ENCODE peak calls at places on chromosomes 4 and X, in nine cellular contexts. C is NCI-H2107; D is stimulated activated naive B cell treated with anti-CD40 and anti-IgM and Interleukin-4, amounts not matched to agents 10 μg/mL and 1 μg/mL and 100 μg/mL, for 72 hours; H is amygdala; P is NK-92 treated with Interleukin-12 subunit alpha and Interleukin-12 subunit beta, amount 100 ng/mL, for 24 hours; B is stimulated activated CD8-positive, alpha-beta memory T cell treated with anti-CD3 and anti-CD28 coated beads, Interleukin-7, amount 100 ng/mL, for 24 hours; J is immature natural killer cell; U is MM.1S; N is fibroblast of the aortic adventitia. S is an unnamed sample.

GRCh38 chrX:38649674-38650647 is 88.6 kb downstream of the TSPAN7 start:
- DNase-seq in C (no peak), P (no peak), U (no peak), D (no peak), B (no peak), J (no peak), N (no peak), H (no peak), S (no peak)

GRCh38 chr4:140935259-140935658 is 179.1 kb upstream of the TBC1D9 start:
- DNase-seq in B (no peak), P (no peak), U (no peak), N (peak; percentile 24), C (no peak), D (no peak), J (no peak), H (no peak), S (no peak)

GRCh38 chr4:37951465-37952352 is 8.5 kb upstream of the PTTG2 start:
- DNase-seq in B (no peak), D (no peak), H (no peak), N (no peak), C (no peak), J (no peak), U (no peak), P (no peak), S (no peak)

GRCh38 chr4:53598483-53598882 is 7.2 kb upstream of the LNX1 start:
- DNase-seq in H (no peak), J (no peak), U (no peak), B (no peak), D (no peak), P (no peak), N (no peak), C (no peak), S (no peak)

GRCh38 chrX:101774340-101774739 is 114.7 kb upstream of the ARMCX2 start:
- DNase-seq in D (no peak), J (no peak), N (no peak), P (no peak), H (no peak), C (no peak), B (no peak), U (peak; percentile 84), S (no peak)

GRCh38 chr4:575281-576141 is 584 bp downstream of the TMEM271 start:
- DNase-seq in D (no peak), P (no peak), C (no peak), H (no peak), N (peak; percentile 48), U (no peak), B (no peak), J (peak; percentile 1), S (no peak)

GRCh38 chrX:31336419-31336818 is 264.6 kb upstream of the FTHL17 start:
- DNase-seq in H (no peak), U (no peak), B (no peak), D (no peak), J (no peak), C (no peak), P (no peak), N (no peak), S (no peak)

GRCh38 chr4:139015948-139016451 is 419 bp downstream of the NOCT start:
- DNase-seq in B (peak; percentile 12), D (no peak), P (peak; percentile 58), N (peak; percentile 40), C (no peak), U (peak; percentile 66), J (no peak), H (peak; percentile 18), S (peak; percentile 9)

GRCh38 chr4:145195167-145195952 is 15.0 kb upstream of the OTUD4 start:
- DNase-seq in N (no peak), P (no peak), C (no peak), U (peak; percentile 70), J (no peak), H (no peak), B (no peak), D (no peak), S (no peak)

GRCh38 chr4:108943971-108944370 is 181.1 kb upstream of the ETNPPL start:
- DNase-seq in J (no peak), P (no peak), C (no peak), U (no peak), D (no peak), H (no peak), N (peak; percentile 3), B (no peak), S (no peak)

GRCh38 chr4:154743683-154744340 is at the start of gene LRAT:
- DNase-seq in H (no peak), P (no peak), D (no peak), U (no peak), J (no peak), N (no peak), C (peak; percentile 1), B (peak; percentile 0), S (no peak)

GRCh38 chr4:31236635-31237173 is 516.5 kb downstream of the PCDH7 start:
- DNase-seq in U (no peak), B (no peak), N (peak; percentile 91), C (no peak), D (no peak), P (no peak), H (no peak), J (no peak), S (no peak)

GRCh38 chr4:3270141-3270611 is 21.2 kb downstream of the MSANTD1 start:
- DNase-seq in C (no peak), B (no peak), N (no peak), H (peak; percentile 26), D (no peak), U (no peak), P (no peak), J (no peak), S (no peak)

GRCh38 chr4:145887241-145887964 is 51.2 kb downstream of the ZNF827 start:
- DNase-seq in H (no peak), J (no peak), C (no peak), U (no peak), B (no peak), P (no peak), D (no peak), N (peak; percentile 89), S (no peak)

GRCh38 chr4:106344324-106344970 is 24.1 kb downstream of the GIMD1 start:
- DNase-seq in D (no peak), H (no peak), J (no peak), B (no peak), N (peak; percentile 67), P (no peak), C (no peak), U (no peak), S (no peak)

GRCh38 chrX:39773923-39774803 is 323.6 kb downstream of the BCOR start:
- DNase-seq in H (no peak), B (no peak), C (no peak), U (no peak), D (no peak), N (peak; percentile 45), P (no peak), J (no peak), S (no peak)